ENCODE peak calls at places on chromosome 6, in four cellular contexts. O is Calu3, I is HCT116, A is AG10803. B is an unnamed sample.

GRCh38 chr6:153130515-153131036 is 506 bp downstream of the RGS17 start:
- DNase-seq in I (no peak), O (no peak), A (no peak), B (peak)

GRCh38 chr6:81763968-81764367 is 11.5 kb upstream of the TENT5A start:
- DNase-seq in A (no peak), O (no peak), I (no peak), B (no peak)

GRCh38 chr6:119727504-119728219 is 378.1 kb upstream of the MAN1A1 start:
- DNase-seq in I (no peak), A (no peak), O (peak), B (no peak)

GRCh38 chr6:24883618-24884017 is 52.1 kb downstream of the RIPOR2 start:
- DNase-seq in I (no peak), O (no peak), A (peak), B (no peak)

GRCh38 chr6:129284225-129284624 is 401.3 kb downstream of the LAMA2 start:
- DNase-seq in O (no peak), A (no peak), I (no peak), B (no peak)

GRCh38 chr6:163349001-163349680 is 65.4 kb upstream of the QKI start:
- DNase-seq in A (no peak), I (no peak), O (no peak), B (no peak)

GRCh38 chr6:153553627-153554026 is 422.5 kb upstream of the RGS17 start:
- DNase-seq in I (peak), O (peak), A (no peak), B (no peak)

GRCh38 chr6:42349753-42350573 is 101.8 kb downstream of the TRERF1 start:
- DNase-seq in A (peak), O (no peak), I (no peak), B (peak)

GRCh38 chr6:56188429-56188828 is 59.0 kb downstream of the COL21A1 start:
- DNase-seq in O (no peak), I (no peak), A (no peak), B (no peak)

GRCh38 chr6:143513410-143513809 is 1.9 kb upstream of the FUCA2 start:
- DNase-seq in A (no peak), I (no peak), O (peak), B (no peak)

GRCh38 chr6:109048176-109048575 is 46.5 kb downstream of the SESN1 start:
- DNase-seq in O (no peak), I (no peak), A (no peak), B (no peak)

GRCh38 chr6:75568965-75569364 is 32.7 kb upstream of the SENP6 start:
- DNase-seq in O (no peak), I (no peak), A (no peak), B (no peak)

GRCh38 chr6:154433477-154434241 is 76.8 kb downstream of the CNKSR3 start:
- DNase-seq in O (no peak), I (no peak), A (peak), B (no peak)

GRCh38 chr6:17861361-17861760 is 126.1 kb downstream of the KIF13A start:
- DNase-seq in O (no peak), I (no peak), A (no peak), B (no peak)

GRCh38 chr6:13508711-13509705 is 21.6 kb upstream of the GFOD1 start:
- DNase-seq in O (no peak), A (peak), I (no peak), B (no peak)

GRCh38 chr6:92806254-92806653 is 613.1 kb downstream of the EPHA7 start:
- DNase-seq in I (no peak), A (no peak), O (no peak), B (no peak)

GRCh38 chr6:91781946-91782345 is 1195.1 kb upstream of the MAP3K7 start:
- DNase-seq in O (no peak), I (no peak), A (no peak), B (peak)

GRCh38 chr6:90103056-90103793 is 193.4 kb downstream of the BACH2 start:
- DNase-seq in O (no peak), A (no peak), I (no peak), B (no peak)

GRCh38 chr6:163291622-163292021 is 122.9 kb upstream of the QKI start:
- DNase-seq in O (no peak), I (no peak), A (peak), B (no peak)

GRCh38 chr6:1851681-1852456 is 242.2 kb downstream of the FOXC1 start:
- DNase-seq in O (no peak), I (no peak), A (no peak), B (no peak)

GRCh38 chr6:2952557-2953095 is 18.7 kb downstream of the SERPINB6 start:
- DNase-seq in A (peak), I (peak), O (peak), B (peak)

GRCh38 chr6:1103945-1104623 is 207.8 kb upstream of the FOXQ1 start:
- DNase-seq in A (no peak), I (no peak), O (no peak), B (no peak)

GRCh38 chr6:25476126-25476525 is 175.9 kb upstream of the SCGN start:
- DNase-seq in A (peak), O (no peak), I (no peak), B (no peak)

GRCh38 chr6:101545171-101545570 is 151.7 kb downstream of the GRIK2 start:
- DNase-seq in O (no peak), I (no peak), A (peak), B (no peak)

GRCh38 chr6:148166339-148166949 is 176.2 kb upstream of the SASH1 start:
- DNase-seq in A (peak), I (peak), O (no peak), B (no peak)

GRCh38 chr6:82040405-82041221 is 206.9 kb downstream of the IBTK start:
- DNase-seq in A (peak), I (peak), O (peak), B (peak)

GRCh38 chr6:134632034-134632433 is 314.1 kb upstream of the SGK1 start:
- DNase-seq in A (no peak), O (no peak), I (no peak), B (no peak)

GRCh38 chr6:83862776-83863471 is 3.4 kb downstream of the CYB5R4 start:
- DNase-seq in O (no peak), I (no peak), A (no peak), B (no peak)

GRCh38 chr6:166910601-166911000 is 45.7 kb downstream of the RNASET2 start:
- DNase-seq in I (no peak), A (no peak), O (no peak), B (no peak)

GRCh38 chr6:13303668-13304017 is 24.7 kb downstream of the TBC1D7 start:
- DNase-seq in I (no peak), A (peak), O (no peak), B (no peak)

GRCh38 chr6:84618836-84619235 is 145.6 kb downstream of the TBX18 start:
- DNase-seq in I (no peak), A (peak), O (no peak), B (peak)

GRCh38 chr6:15752820-15753219 is 90.0 kb upstream of the DTNBP1 start:
- DNase-seq in I (no peak), O (peak), A (peak), B (no peak)

GRCh38 chr6:15758631-15759215 is 95.9 kb upstream of the DTNBP1 start:
- DNase-seq in O (no peak), A (no peak), I (no peak), B (no peak)

GRCh38 chr6:15754706-15755079 is 91.9 kb upstream of the DTNBP1 start:
- DNase-seq in I (no peak), O (no peak), A (no peak), B (no peak)

GRCh38 chr6:15754035-15754705 is 91.3 kb upstream of the DTNBP1 start:
- DNase-seq in I (no peak), O (no peak), A (peak), B (no peak)

GRCh38 chr6:15755555-15755954 is 92.7 kb upstream of the DTNBP1 start:
- DNase-seq in O (no peak), I (no peak), A (peak), B (no peak)
- TF ChIP-seq CTCF in O (no peak), I (no peak), A (peak), B (no peak)

GRCh38 chr6:138403324-138403800 is 661 bp upstream of the HEBP2 start:
- DNase-seq in A (no peak), O (peak), I (no peak), B (peak)

GRCh38 chr6:138401960-138402832 is 1.8 kb upstream of the HEBP2 start:
- DNase-seq in O (no peak), I (no peak), A (no peak), B (no peak)

GRCh38 chr6:138404666-138405337 is 779 bp downstream of the HEBP2 start:
- DNase-seq in A (no peak), I (no peak), O (no peak), B (peak)

GRCh38 chr6:138402833-138403187 is 1.2 kb upstream of the HEBP2 start:
- DNase-seq in I (no peak), O (no peak), A (no peak), B (no peak)

DNA sequence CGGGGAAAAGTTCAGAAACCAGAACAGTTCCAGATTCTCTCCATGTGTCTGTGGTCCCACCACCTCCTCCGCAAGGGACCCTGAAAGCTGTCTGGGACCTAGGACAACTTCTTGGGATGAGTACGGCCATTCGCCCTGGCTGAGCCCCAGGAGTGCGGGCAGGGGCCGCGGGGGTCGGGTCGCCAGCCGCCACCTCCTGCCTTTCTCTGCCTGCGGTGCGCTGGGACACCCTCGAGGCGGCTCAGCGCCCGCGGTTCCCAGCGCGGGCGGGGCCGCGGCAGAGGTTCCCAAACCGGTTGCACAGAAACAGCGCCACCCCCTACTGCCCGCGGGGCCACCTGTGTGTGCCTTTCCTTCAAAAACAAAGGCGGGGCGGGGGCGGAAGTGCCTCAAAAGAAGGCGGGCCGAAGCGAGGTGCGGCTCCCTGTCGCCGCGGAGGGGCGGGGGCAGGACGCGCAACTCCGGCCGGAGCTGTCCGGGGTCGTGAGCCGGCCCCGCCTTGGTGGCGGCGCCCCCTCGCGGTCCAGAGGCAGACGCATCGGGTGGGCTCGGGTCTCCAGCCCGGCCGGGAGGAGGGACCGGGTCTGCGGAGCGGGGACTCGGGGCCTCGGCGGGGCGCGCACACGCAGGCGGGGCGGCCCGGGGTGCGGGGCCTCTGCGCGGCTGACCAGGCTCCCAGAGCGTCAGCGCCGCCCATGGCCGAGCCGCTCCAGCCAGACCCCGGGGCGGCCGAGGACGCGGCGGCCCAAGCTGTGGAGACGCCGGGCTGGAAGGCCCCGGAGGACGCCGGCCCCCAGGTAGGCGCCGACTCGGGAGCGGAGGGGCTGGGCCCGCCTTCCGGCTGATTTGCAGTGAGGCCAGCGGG is at the start of gene HEBP2:
- DNase-seq in I (peak), O (peak), A (peak), B (peak)
- TF ChIP-seq CTCF in I (peak), O (peak), A (peak), B (peak)

DNA sequence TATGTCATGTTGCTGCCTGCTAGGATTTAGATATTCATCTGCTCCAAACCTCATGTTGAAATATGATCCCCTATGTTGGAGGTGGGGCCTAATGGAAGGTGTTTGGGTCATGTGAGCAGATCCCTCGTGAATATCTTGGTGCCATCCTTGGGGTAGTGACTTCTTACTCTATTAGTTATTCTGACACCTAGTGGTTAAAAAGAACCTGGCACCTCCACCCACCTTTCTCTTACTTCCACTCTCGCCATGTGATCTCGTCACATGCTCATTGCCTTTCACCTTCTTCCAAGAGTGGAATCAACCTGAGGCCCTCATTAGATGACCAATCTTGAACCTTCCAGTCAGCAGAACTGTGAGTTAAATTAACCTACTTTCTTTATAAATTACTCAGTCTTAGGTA is 549.4 kb upstream of the SYNCRIP start:
- DNase-seq in O (peak), A (peak), I (peak), B (no peak)
- TF ChIP-seq CTCF in O (peak), A (peak), I (peak), B (peak)

GRCh38 chr6:36805917-36806316 is 33.3 kb downstream of the CPNE5 start:
- DNase-seq in A (no peak), I (no peak), O (no peak), B (no peak)
- TF ChIP-seq CTCF in A (no peak), I (no peak), O (no peak), B (no peak)

GRCh38 chr6:19204445-19204844 is 632.7 kb upstream of the ID4 start:
- DNase-seq in I (no peak), A (no peak), O (no peak), B (no peak)
- TF ChIP-seq CTCF in I (peak), A (no peak), O (no peak), B (no peak)

GRCh38 chr6:14638932-14639875 is 521.6 kb downstream of the CD83 start:
- DNase-seq in I (no peak), A (peak), O (no peak), B (no peak)
- TF ChIP-seq CTCF in I (no peak), A (no peak), O (no peak), B (no peak)

GRCh38 chr6:39812853-39813533 is 20.8 kb downstream of the DAAM2 start:
- DNase-seq in A (peak), O (no peak), I (no peak), B (no peak)
- TF ChIP-seq CTCF in A (peak), O (no peak), I (no peak), B (no peak)

DNA sequence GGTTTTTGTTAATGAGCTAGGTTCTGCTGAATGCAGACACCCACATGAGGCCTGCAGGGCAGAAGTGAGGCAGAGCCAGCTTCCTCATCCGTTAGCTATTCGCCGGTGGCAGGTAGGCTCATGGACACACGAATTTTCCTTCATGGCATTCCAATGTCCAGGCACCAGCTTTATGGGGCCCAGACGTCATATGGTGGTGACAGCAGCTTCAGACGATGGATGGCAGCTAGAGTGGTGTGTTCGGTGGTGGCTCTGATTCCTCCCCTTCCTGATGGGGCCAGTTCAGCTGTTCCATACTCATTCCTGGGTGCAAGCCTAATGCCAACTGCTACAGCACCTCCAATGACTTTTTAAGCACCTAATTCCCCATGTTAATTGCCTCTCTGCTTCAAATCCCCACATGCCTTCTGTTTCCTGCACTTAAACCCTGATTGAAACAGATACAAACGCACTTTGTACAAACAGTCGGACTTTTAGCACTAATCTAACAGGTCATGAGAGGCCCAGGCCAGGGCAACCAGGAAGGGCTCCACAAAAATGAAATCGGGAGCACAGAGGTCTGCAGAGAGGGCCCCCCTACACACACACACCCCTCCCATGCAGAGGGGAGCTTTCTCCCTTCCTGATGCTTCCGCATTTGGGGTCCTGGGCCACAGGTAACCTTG is 35.7 kb upstream of the MLN start:
- DNase-seq in A (no peak), O (no peak), I (no peak), B (no peak)
- TF ChIP-seq CTCF in A (no peak), O (no peak), I (no peak), B (no peak)

B was measured in glutamatergic neuron.